ENCODE peak calls at places on chromosomes 12 and 14, in four cellular contexts. One of them, this sample, is unnamed.
A peak's percentile ranks its signal among the peaks of the same experiment; 100 is the strongest.

GRCh38 chr12:126668538-126668937 is 1598.4 kb upstream of the TMEM132C start:
- DNase-seq in K562: no peak
- DNase-seq in WTC11: no peak
- DNase-seq in H1: no peak
- DNase-seq in this sample: no peak

GRCh38 chr12:52452101-52452500 is at the start of gene KRT6B:
- DNase-seq in H1: no peak
- DNase-seq in K562: no peak
- DNase-seq in WTC11: no peak
- DNase-seq in this sample: no peak

GRCh38 chr12:50845021-50845647 is 2.4 kb downstream of the TMPRSS12 start:
- DNase-seq in H1: no peak
- DNase-seq in K562: peak; percentile 9
- DNase-seq in WTC11: no peak
- DNase-seq in this sample: no peak

GRCh38 chr14:32897724-32898064 is 41.0 kb upstream of the NPAS3 start:
- DNase-seq in WTC11: no peak
- DNase-seq in H1: no peak
- DNase-seq in K562: no peak
- DNase-seq in this sample: no peak

GRCh38 chr14:32564591-32564990 is 235.5 kb downstream of the AKAP6 start:
- DNase-seq in H1: no peak
- DNase-seq in WTC11: no peak
- DNase-seq in K562: no peak
- DNase-seq in this sample: no peak

GRCh38 chr12:59911516-59911915 is 315.7 kb downstream of the SLC16A7 start:
- DNase-seq in K562: no peak
- DNase-seq in H1: no peak
- DNase-seq in WTC11: no peak
- DNase-seq in this sample: no peak

GRCh38 chr12:39071611-39072010 is 166.2 kb upstream of the CPNE8 start:
- DNase-seq in K562: no peak
- DNase-seq in WTC11: no peak
- DNase-seq in H1: no peak
- DNase-seq in this sample: no peak

GRCh38 chr12:34605510-34605887 is 583.2 kb downstream of the ALG10 start:
- DNase-seq in H1: no peak
- DNase-seq in WTC11: no peak
- DNase-seq in K562: no peak
- DNase-seq in this sample: peak; percentile 0

GRCh38 chr14:29846339-29847129 is 81.1 kb downstream of the PRKD1 start:
- DNase-seq in H1: no peak
- DNase-seq in K562: no peak
- DNase-seq in WTC11: no peak
- DNase-seq in this sample: no peak

GRCh38 chr12:95336387-95337067 is 118.9 kb downstream of the VEZT start:
- DNase-seq in WTC11: peak; percentile 79
- DNase-seq in H1: peak; percentile 78
- DNase-seq in K562: no peak
- DNase-seq in this sample: peak; percentile 86

GRCh38 chr14:42504433-42504832 is 897.8 kb downstream of the LRFN5 start:
- DNase-seq in K562: no peak
- DNase-seq in H1: no peak
- DNase-seq in WTC11: no peak
- DNase-seq in this sample: no peak

GRCh38 chr12:14997998-14998397 is 25.2 kb downstream of the PDE6H start:
- DNase-seq in WTC11: no peak
- DNase-seq in K562: no peak
- DNase-seq in H1: no peak
- DNase-seq in this sample: no peak

GRCh38 chr12:14993537-14994266 is 20.9 kb downstream of the PDE6H start:
- DNase-seq in WTC11: no peak
- DNase-seq in K562: no peak
- DNase-seq in H1: no peak
- DNase-seq in this sample: no peak

GRCh38 chr12:14994610-14995009 is 21.8 kb downstream of the PDE6H start:
- DNase-seq in WTC11: no peak
- DNase-seq in K562: no peak
- DNase-seq in H1: no peak
- DNase-seq in this sample: no peak

GRCh38 chr12:14993117-14993516 is 20.3 kb downstream of the PDE6H start:
- DNase-seq in K562: no peak
- DNase-seq in H1: no peak
- DNase-seq in WTC11: no peak
- DNase-seq in this sample: no peak

DNA sequence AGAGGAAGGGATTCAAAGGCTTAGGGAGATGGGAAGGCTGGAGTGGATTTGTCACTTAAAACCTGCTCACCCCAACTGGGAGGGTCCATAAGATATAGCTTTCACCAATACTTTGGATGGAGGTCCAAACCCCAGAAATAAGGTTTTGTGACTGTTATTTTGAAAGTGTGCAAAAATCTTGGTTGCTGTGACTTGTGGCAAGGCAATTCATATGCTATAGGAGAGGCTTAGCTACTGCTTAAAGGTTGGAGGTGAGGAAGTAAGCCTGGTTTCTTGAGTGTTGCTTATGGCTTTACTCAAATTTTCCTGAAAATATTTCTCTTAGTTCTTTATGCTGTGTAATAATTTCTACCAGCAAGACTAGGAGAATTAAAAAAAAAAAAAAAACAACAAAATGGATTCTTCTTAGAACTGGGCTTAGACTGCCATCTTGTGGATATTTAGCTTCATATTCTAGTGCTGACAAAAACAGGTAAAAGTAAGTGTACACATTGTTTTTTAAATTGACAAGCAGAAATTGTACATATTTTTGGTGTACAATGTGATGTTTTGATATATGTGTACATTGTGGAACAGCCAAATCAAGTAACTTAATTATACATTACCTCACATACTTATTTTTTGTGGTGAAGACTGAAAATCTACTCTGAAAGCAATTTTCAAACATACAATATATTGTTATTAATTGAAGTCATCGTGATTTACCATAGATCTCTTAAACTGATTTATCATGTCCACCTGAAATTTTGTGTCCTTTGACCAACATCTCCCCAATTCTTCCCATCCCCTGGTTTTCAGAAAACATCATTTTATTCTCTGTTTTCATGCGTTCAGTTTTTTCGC is 23.0 kb downstream of the PDE6H start:
- DNase-seq in K562: peak; percentile 9
- DNase-seq in H1: no peak
- DNase-seq in WTC11: no peak
- DNase-seq in this sample: peak; percentile 15
- TF ChIP-seq TEAD4 in K562: no peak
- TF ChIP-seq TEAD4 in H1: no peak
- TF ChIP-seq TEAD4 in WTC11: no peak
- TF ChIP-seq TEAD4 in this sample: no peak

GRCh38 chr12:69028941-69029729 is 96.2 kb upstream of the CPM start:
- DNase-seq in WTC11: no peak
- DNase-seq in H1: no peak
- DNase-seq in K562: no peak
- DNase-seq in this sample: no peak
- TF ChIP-seq TEAD4 in WTC11: no peak
- TF ChIP-seq TEAD4 in H1: no peak
- TF ChIP-seq TEAD4 in K562: no peak
- TF ChIP-seq TEAD4 in this sample: no peak

GRCh38 chr12:92363295-92364146 is 217.9 kb upstream of the BTG1 start:
- DNase-seq in K562: no peak
- DNase-seq in WTC11: no peak
- DNase-seq in H1: no peak
- DNase-seq in this sample: peak; percentile 29
- TF ChIP-seq TEAD4 in K562: no peak
- TF ChIP-seq TEAD4 in WTC11: no peak
- TF ChIP-seq TEAD4 in H1: no peak
- TF ChIP-seq TEAD4 in this sample: no peak

GRCh38 chr14:90599748-90600507 is 203.1 kb downstream of the CALM1 start:
- DNase-seq in H1: no peak
- DNase-seq in K562: no peak
- DNase-seq in WTC11: no peak
- DNase-seq in this sample: no peak
- TF ChIP-seq TEAD4 in H1: no peak
- TF ChIP-seq TEAD4 in K562: no peak
- TF ChIP-seq TEAD4 in WTC11: no peak
- TF ChIP-seq TEAD4 in this sample: no peak

GRCh38 chr14:55913324-55914035 is 204.7 kb upstream of the PELI2 start:
- DNase-seq in K562: no peak
- DNase-seq in H1: no peak
- DNase-seq in WTC11: no peak
- DNase-seq in this sample: no peak
- TF ChIP-seq TEAD4 in K562: no peak
- TF ChIP-seq TEAD4 in H1: no peak
- TF ChIP-seq TEAD4 in WTC11: no peak
- TF ChIP-seq TEAD4 in this sample: no peak

GRCh38 chr14:105897725-105898113 is 371.3 kb downstream of the TMEM121 start:
- DNase-seq in H1: no peak
- DNase-seq in WTC11: no peak
- DNase-seq in K562: peak; percentile 0
- DNase-seq in this sample: no peak

GRCh38 chr14:105891631-105892452 is 365.5 kb downstream of the TMEM121 start:
- DNase-seq in K562: peak; percentile 1
- DNase-seq in H1: no peak
- DNase-seq in WTC11: peak; percentile 3
- DNase-seq in this sample: no peak

GRCh38 chr14:105898482-105899010 is 372.2 kb downstream of the TMEM121 start:
- DNase-seq in WTC11: peak; percentile 2
- DNase-seq in K562: no peak
- DNase-seq in H1: no peak
- DNase-seq in this sample: no peak

GRCh38 chr14:105894125-105894977 is 368.0 kb downstream of the TMEM121 start:
- DNase-seq in K562: peak; percentile 0
- DNase-seq in WTC11: peak; percentile 1
- DNase-seq in H1: no peak
- DNase-seq in this sample: no peak

GRCh38 chr14:105894978-105895881 is 368.8 kb downstream of the TMEM121 start:
- DNase-seq in H1: no peak
- DNase-seq in K562: peak; percentile 1
- DNase-seq in WTC11: peak; percentile 1
- DNase-seq in this sample: peak; percentile 25
- TF ChIP-seq TEAD4 in H1: no peak
- TF ChIP-seq TEAD4 in K562: no peak
- TF ChIP-seq TEAD4 in WTC11: no peak
- TF ChIP-seq TEAD4 in this sample: no peak

DNA sequence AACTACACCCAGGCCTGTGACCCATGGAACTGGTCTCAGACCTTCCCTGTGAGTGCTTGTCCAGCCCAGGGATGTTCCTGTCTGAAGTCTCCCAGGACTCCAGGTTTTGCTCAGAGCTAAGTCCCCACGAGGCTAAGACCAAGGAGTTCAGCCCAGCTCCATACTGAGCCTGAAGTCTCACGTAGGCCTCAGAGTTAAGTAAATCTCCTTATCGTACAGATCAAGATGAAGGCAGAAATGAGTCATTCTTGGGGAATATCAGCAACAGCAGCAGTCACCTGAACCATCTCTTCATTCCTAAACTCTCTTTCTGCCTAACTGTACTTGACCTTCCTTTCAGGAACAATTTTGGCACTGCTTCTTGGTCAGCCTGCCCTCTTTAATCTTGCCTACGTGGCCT is 139.9 kb downstream of the ANO6 start:
- DNase-seq in H1: no peak
- DNase-seq in K562: peak; percentile 15
- DNase-seq in WTC11: no peak
- DNase-seq in this sample: no peak
- TF ChIP-seq TEAD4 in H1: no peak
- TF ChIP-seq TEAD4 in K562: peak; percentile 17
- TF ChIP-seq TEAD4 in WTC11: no peak
- TF ChIP-seq TEAD4 in this sample: no peak

GRCh38 chr14:104475256-104475655 is 104.3 kb upstream of the C14orf180 start:
- DNase-seq in H1: no peak
- DNase-seq in K562: no peak
- DNase-seq in WTC11: no peak
- DNase-seq in this sample: no peak
- TF ChIP-seq TEAD4 in H1: no peak
- TF ChIP-seq TEAD4 in K562: no peak
- TF ChIP-seq TEAD4 in WTC11: no peak
- TF ChIP-seq TEAD4 in this sample: no peak

This sample was measured in SK-N-SH.